ENCODE peak calls at places on chromosomes 4 and X, in nine cellular contexts. M is activated gamma-delta T cell treated with anti-CD3 and anti-CD28 coated beads, Interleukin-2, amount 50 U/mL, for 16 hours; D is EL; Q is epithelial cell of esophagus; O is stimulated activated CD4-positive, alpha-beta T cell treated with anti-CD3 and anti-CD28 coated beads, TNF-alpha, amount 100 ng/mL, for 24 hours; W is AG20443; V is activated naive CD8-positive, alpha-beta T cell treated with anti-CD3 and anti-CD28 coated beads for 36 hours; L is amniotic stem cell; P is putamen. A is an unnamed sample.

GRCh38 chr4:121784975-121785374 is 16.1 kb upstream of the EXOSC9 start:
- DNase-seq in M (no peak), D (peak; percentile 97), Q (peak; percentile 87), O (no peak), W (peak; percentile 85), V (no peak), L (peak; percentile 74), P (no peak), A (peak; percentile 56)

GRCh38 chr4:41363384-41363981 is 106.8 kb downstream of the UCHL1 start:
- DNase-seq in M (no peak), D (peak; percentile 83), Q (peak; percentile 43), O (no peak), W (peak; percentile 79), V (no peak), L (peak; percentile 27), P (peak; percentile 65), A (no peak)

GRCh38 chr4:21879187-21879586 is 69.4 kb downstream of the KCNIP4 start:
- DNase-seq in M (no peak), D (peak; percentile 71), Q (no peak), O (no peak), W (peak; percentile 56), V (no peak), L (peak; percentile 4), P (no peak), A (no peak)

GRCh38 chrX:15334561-15334960 is 762 bp downstream of the PIGA start:
- DNase-seq in M (no peak), D (peak; percentile 30), Q (peak; percentile 81), O (peak; percentile 2), W (peak; percentile 9), V (no peak), L (no peak), P (no peak), A (no peak)

GRCh38 chrX:24494544-24495113 is 29.5 kb downstream of the PDK3 start:
- DNase-seq in M (no peak), D (peak; percentile 59), Q (peak; percentile 82), O (no peak), W (peak; percentile 37), V (no peak), L (no peak), P (no peak), A (no peak)

GRCh38 chr4:89363786-89364185 is 56.2 kb upstream of the GPRIN3 start:
- DNase-seq in M (no peak), D (no peak), Q (no peak), O (no peak), W (no peak), V (no peak), L (no peak), P (no peak), A (no peak)

GRCh38 chr4:182083681-182084410 is 159.4 kb upstream of the TENM3 start:
- DNase-seq in M (no peak), D (no peak), Q (no peak), O (no peak), W (no peak), V (no peak), L (no peak), P (no peak), A (no peak)

GRCh38 chr4:2103843-2104547 is 44.9 kb downstream of the NAT8L start:
- DNase-seq in M (no peak), D (no peak), Q (no peak), O (no peak), W (no peak), V (no peak), L (no peak), P (no peak), A (no peak)

GRCh38 chrX:20968996-20969395 is 405.2 kb upstream of the CNKSR2 start:
- DNase-seq in M (no peak), D (peak; percentile 9), Q (peak; percentile 43), O (no peak), W (no peak), V (no peak), L (no peak), P (no peak), A (no peak)

GRCh38 chrX:143788265-143788664 is 67.7 kb upstream of the SPANXN2 start:
- DNase-seq in M (no peak), D (peak; percentile 0), Q (peak; percentile 49), O (no peak), W (peak; percentile 4), V (no peak), L (no peak), P (no peak), A (no peak)

GRCh38 chr4:122798101-122798500 is 28.5 kb upstream of the FGF2 start:
- DNase-seq in M (no peak), D (peak; percentile 95), Q (peak; percentile 89), O (no peak), W (peak; percentile 88), V (no peak), L (peak; percentile 88), P (peak; percentile 25), A (peak; percentile 29)

GRCh38 chr4:8599091-8599460 is 6.5 kb downstream of the CPZ start:
- DNase-seq in M (no peak), D (no peak), Q (no peak), O (no peak), W (no peak), V (no peak), L (no peak), P (no peak), A (no peak)

GRCh38 chr4:8842614-8843013 is 29.0 kb downstream of the HMX1 start:
- DNase-seq in M (no peak), D (no peak), Q (no peak), O (no peak), W (no peak), V (no peak), L (no peak), P (no peak), A (no peak)

GRCh38 chr4:67152976-67153375 is 392.3 kb downstream of the CENPC start:
- DNase-seq in M (no peak), D (no peak), Q (peak; percentile 7), O (no peak), W (no peak), V (no peak), L (no peak), P (no peak), A (no peak)

GRCh38 chr4:77432702-77433101 is 172.9 kb upstream of the CXCL13 start:
- DNase-seq in M (no peak), D (no peak), Q (peak; percentile 18), O (no peak), W (no peak), V (no peak), L (no peak), P (no peak), A (no peak)

GRCh38 chr4:110224812-110225211 is 26.4 kb upstream of the ELOVL6 start:
- DNase-seq in M (no peak), D (peak; percentile 16), Q (no peak), O (no peak), W (no peak), V (no peak), L (no peak), P (peak; percentile 15), A (no peak)

GRCh38 chrX:97399400-97399799 is 515.7 kb downstream of the RPA4 start:
- DNase-seq in M (no peak), D (peak; percentile 70), Q (peak; percentile 61), O (no peak), W (peak; percentile 32), V (no peak), L (peak; percentile 5), P (no peak), A (no peak)

GRCh38 chrX:118839334-118839958 is 15.8 kb downstream of the ZCCHC12 start:
- DNase-seq in M (peak; percentile 41), D (peak; percentile 51), Q (peak; percentile 23), O (peak; percentile 67), W (peak; percentile 83), V (peak; percentile 74), L (no peak), P (peak; percentile 77), A (peak; percentile 22)

GRCh38 chr4:8228319-8229250 is 29.5 kb downstream of the SH3TC1 start:
- DNase-seq in M (peak; percentile 65), D (peak; percentile 73), Q (peak; percentile 93), O (peak; percentile 78), W (peak; percentile 82), V (peak; percentile 80), L (peak; percentile 9), P (peak; percentile 59), A (no peak)

GRCh38 chrX:110053453-110053852 is 50.5 kb downstream of the TMEM164 start:
- DNase-seq in M (no peak), D (no peak), Q (no peak), O (no peak), W (no peak), V (no peak), L (no peak), P (no peak), A (no peak)

GRCh38 chrX:67288958-67289641 is 254.7 kb upstream of the AR start:
- DNase-seq in M (no peak), D (peak; percentile 0), Q (no peak), O (no peak), W (peak; percentile 4), V (no peak), L (no peak), P (no peak), A (peak; percentile 12)

GRCh38 chr4:164383187-164384181 is 370.4 kb upstream of the SMIM31 start:
- DNase-seq in M (no peak), D (no peak), Q (peak; percentile 54), O (no peak), W (peak; percentile 29), V (peak; percentile 11), L (no peak), P (peak; percentile 97), A (peak; percentile 23)

GRCh38 chr4:53962516-53963225 is 101.7 kb downstream of the CHIC2 start:
- DNase-seq in M (no peak), D (peak; percentile 81), Q (peak; percentile 80), O (no peak), W (peak; percentile 78), V (no peak), L (peak; percentile 11), P (no peak), A (peak; percentile 23)

GRCh38 chrX:49627030-49627777 is 28.4 kb downstream of the GAGE1 start:
- DNase-seq in M (no peak), D (no peak), Q (peak; percentile 0), O (peak; percentile 6), W (peak; percentile 10), V (peak; percentile 38), L (no peak), P (no peak), A (no peak)

GRCh38 chrX:150503898-150504219 is 64.6 kb upstream of the MTM1 start:
- DNase-seq in M (no peak), D (peak; percentile 16), Q (peak; percentile 29), O (no peak), W (no peak), V (no peak), L (no peak), P (no peak), A (no peak)

GRCh38 chr4:55592014-55592413 is at the start of gene PDCL2:
- DNase-seq in M (no peak), D (no peak), Q (no peak), O (no peak), W (no peak), V (no peak), L (no peak), P (no peak), A (no peak)

GRCh38 chr4:148273501-148273986 is 168.7 kb downstream of the NR3C2 start:
- DNase-seq in M (no peak), D (no peak), Q (no peak), O (no peak), W (no peak), V (no peak), L (no peak), P (no peak), A (no peak)

GRCh38 chr4:139229534-139230039 is 50.4 kb downstream of the MGARP start:
- DNase-seq in M (peak; percentile 3), D (peak; percentile 58), Q (peak; percentile 70), O (no peak), W (peak; percentile 54), V (no peak), L (peak; percentile 47), P (peak; percentile 55), A (peak; percentile 1)

GRCh38 chr4:171814545-171814944 is 1.3 kb downstream of the GALNTL6 start:
- DNase-seq in M (no peak), D (no peak), Q (no peak), O (no peak), W (no peak), V (no peak), L (no peak), P (no peak), A (no peak)

GRCh38 chrX:13077168-13077567 is 32.7 kb upstream of the FAM9C start:
- DNase-seq in M (no peak), D (peak; percentile 47), Q (peak; percentile 29), O (peak; percentile 29), W (peak; percentile 20), V (no peak), L (no peak), P (no peak), A (no peak)

GRCh38 chr4:183729430-183730328 is 70.6 kb downstream of the TRAPPC11 start:
- DNase-seq in M (no peak), D (peak; percentile 54), Q (peak; percentile 96), O (no peak), W (peak; percentile 52), V (no peak), L (no peak), P (no peak), A (peak; percentile 10)